ENCODE peak calls at places on chromosomes 4 and X, in seven cellular contexts. One of them, this sample, is unnamed.

GRCh38 chr4:55321707-55322264 is 24.3 kb upstream of the SRD5A3 start:
- DNase-seq in breast epithelium: peak
- DNase-seq in cardiac fibroblast: peak
- DNase-seq in H9: peak
- DNase-seq in GM12878: peak
- DNase-seq in activated B cell treated with CpG ODN at 0.5 μM for 24 hours: no peak
- DNase-seq in foreskin fibroblast: peak
- DNase-seq in this sample: peak

GRCh38 chr4:144591401-144591800 is 54.6 kb upstream of the HHIP start:
- DNase-seq in breast epithelium: no peak
- DNase-seq in cardiac fibroblast: peak
- DNase-seq in H9: no peak
- DNase-seq in GM12878: no peak
- DNase-seq in activated B cell treated with CpG ODN at 0.5 μM for 24 hours: no peak
- DNase-seq in foreskin fibroblast: peak
- DNase-seq in this sample: no peak

GRCh38 chr4:87911252-87911774 is 64.2 kb upstream of the SPP1 start:
- DNase-seq in breast epithelium: no peak
- DNase-seq in cardiac fibroblast: no peak
- DNase-seq in H9: no peak
- DNase-seq in GM12878: no peak
- DNase-seq in activated B cell treated with CpG ODN at 0.5 μM for 24 hours: no peak
- DNase-seq in foreskin fibroblast: peak
- DNase-seq in this sample: no peak

GRCh38 chr4:121574618-121575017 is 122.2 kb downstream of the ANXA5 start:
- DNase-seq in breast epithelium: no peak
- DNase-seq in cardiac fibroblast: no peak
- DNase-seq in H9: no peak
- DNase-seq in GM12878: no peak
- DNase-seq in activated B cell treated with CpG ODN at 0.5 μM for 24 hours: no peak
- DNase-seq in foreskin fibroblast: no peak
- DNase-seq in this sample: no peak

GRCh38 chr4:125735107-125735506 is 420.4 kb downstream of the FAT4 start:
- DNase-seq in breast epithelium: no peak
- DNase-seq in cardiac fibroblast: peak
- DNase-seq in H9: peak
- DNase-seq in GM12878: no peak
- DNase-seq in activated B cell treated with CpG ODN at 0.5 μM for 24 hours: no peak
- DNase-seq in foreskin fibroblast: peak
- DNase-seq in this sample: peak

GRCh38 chrX:115093206-115093605 is 75.8 kb upstream of the IL13RA2 start:
- DNase-seq in breast epithelium: no peak
- DNase-seq in cardiac fibroblast: peak
- DNase-seq in H9: no peak
- DNase-seq in GM12878: no peak
- DNase-seq in activated B cell treated with CpG ODN at 0.5 μM for 24 hours: no peak
- DNase-seq in foreskin fibroblast: no peak
- DNase-seq in this sample: no peak

GRCh38 chr4:69467797-69468196 is 27.9 kb downstream of the UGT2B4 start:
- DNase-seq in breast epithelium: no peak
- DNase-seq in cardiac fibroblast: no peak
- DNase-seq in H9: peak
- DNase-seq in GM12878: no peak
- DNase-seq in activated B cell treated with CpG ODN at 0.5 μM for 24 hours: no peak
- DNase-seq in foreskin fibroblast: no peak
- DNase-seq in this sample: no peak

GRCh38 chrX:32741910-32742309 is 469.4 kb downstream of the DMD start:
- DNase-seq in breast epithelium: no peak
- DNase-seq in cardiac fibroblast: no peak
- DNase-seq in H9: no peak
- DNase-seq in GM12878: no peak
- DNase-seq in activated B cell treated with CpG ODN at 0.5 μM for 24 hours: no peak
- DNase-seq in foreskin fibroblast: no peak
- DNase-seq in this sample: no peak

GRCh38 chr4:151400343-151400742 is 8.6 kb upstream of the FHIP1A start:
- DNase-seq in breast epithelium: no peak
- DNase-seq in cardiac fibroblast: no peak
- DNase-seq in H9: no peak
- DNase-seq in GM12878: no peak
- DNase-seq in activated B cell treated with CpG ODN at 0.5 μM for 24 hours: no peak
- DNase-seq in foreskin fibroblast: no peak
- DNase-seq in this sample: no peak

GRCh38 chrX:17475820-17476219 is 100.8 kb downstream of the NHS start:
- DNase-seq in breast epithelium: no peak
- DNase-seq in cardiac fibroblast: peak
- DNase-seq in H9: no peak
- DNase-seq in GM12878: no peak
- DNase-seq in activated B cell treated with CpG ODN at 0.5 μM for 24 hours: no peak
- DNase-seq in foreskin fibroblast: no peak
- DNase-seq in this sample: no peak

GRCh38 chr4:154743683-154744340 is at the start of gene LRAT:
- DNase-seq in breast epithelium: peak
- DNase-seq in cardiac fibroblast: no peak
- DNase-seq in H9: peak
- DNase-seq in GM12878: no peak
- DNase-seq in activated B cell treated with CpG ODN at 0.5 μM for 24 hours: no peak
- DNase-seq in foreskin fibroblast: no peak
- DNase-seq in this sample: peak

GRCh38 chr4:17494258-17494657 is 17.6 kb downstream of the QDPR start:
- DNase-seq in breast epithelium: no peak
- DNase-seq in cardiac fibroblast: peak
- DNase-seq in H9: no peak
- DNase-seq in GM12878: no peak
- DNase-seq in activated B cell treated with CpG ODN at 0.5 μM for 24 hours: no peak
- DNase-seq in foreskin fibroblast: peak
- DNase-seq in this sample: no peak

GRCh38 chr4:46844325-46844917 is 64.6 kb downstream of the COX7B2 start:
- DNase-seq in breast epithelium: no peak
- DNase-seq in cardiac fibroblast: peak
- DNase-seq in H9: peak
- DNase-seq in GM12878: peak
- DNase-seq in activated B cell treated with CpG ODN at 0.5 μM for 24 hours: no peak
- DNase-seq in foreskin fibroblast: peak
- DNase-seq in this sample: peak

GRCh38 chrX:40411350-40412111 is 169.2 kb upstream of the ATP6AP2 start:
- DNase-seq in breast epithelium: no peak
- DNase-seq in cardiac fibroblast: no peak
- DNase-seq in H9: peak
- DNase-seq in GM12878: no peak
- DNase-seq in activated B cell treated with CpG ODN at 0.5 μM for 24 hours: no peak
- DNase-seq in foreskin fibroblast: no peak
- DNase-seq in this sample: no peak

GRCh38 chr4:18390655-18391369 is 369.3 kb upstream of the LCORL start:
- DNase-seq in breast epithelium: no peak
- DNase-seq in cardiac fibroblast: no peak
- DNase-seq in H9: no peak
- DNase-seq in GM12878: no peak
- DNase-seq in activated B cell treated with CpG ODN at 0.5 μM for 24 hours: no peak
- DNase-seq in foreskin fibroblast: no peak
- DNase-seq in this sample: no peak

GRCh38 chr4:158810487-158811215 is 41.8 kb downstream of the FNIP2 start:
- DNase-seq in breast epithelium: peak
- DNase-seq in cardiac fibroblast: peak
- DNase-seq in H9: no peak
- DNase-seq in GM12878: no peak
- DNase-seq in activated B cell treated with CpG ODN at 0.5 μM for 24 hours: no peak
- DNase-seq in foreskin fibroblast: peak
- DNase-seq in this sample: no peak

GRCh38 chr4:127479031-127479622 is 153.6 kb upstream of the INTU start:
- DNase-seq in breast epithelium: no peak
- DNase-seq in cardiac fibroblast: peak
- DNase-seq in H9: no peak
- DNase-seq in GM12878: no peak
- DNase-seq in activated B cell treated with CpG ODN at 0.5 μM for 24 hours: no peak
- DNase-seq in foreskin fibroblast: peak
- DNase-seq in this sample: no peak

GRCh38 chr4:74814052-74814451 is 19.7 kb upstream of the BTC start:
- DNase-seq in breast epithelium: no peak
- DNase-seq in cardiac fibroblast: no peak
- DNase-seq in H9: no peak
- DNase-seq in GM12878: no peak
- DNase-seq in activated B cell treated with CpG ODN at 0.5 μM for 24 hours: no peak
- DNase-seq in foreskin fibroblast: no peak
- DNase-seq in this sample: no peak

GRCh38 chrX:26845051-26845450 is 618.1 kb downstream of the PPP4R3C start:
- DNase-seq in breast epithelium: no peak
- DNase-seq in cardiac fibroblast: peak
- DNase-seq in H9: no peak
- DNase-seq in GM12878: no peak
- DNase-seq in activated B cell treated with CpG ODN at 0.5 μM for 24 hours: no peak
- DNase-seq in foreskin fibroblast: peak
- DNase-seq in this sample: no peak

GRCh38 chr4:37970702-37971101 is 10.5 kb downstream of the PTTG2 start:
- DNase-seq in breast epithelium: peak
- DNase-seq in cardiac fibroblast: peak
- DNase-seq in H9: peak
- DNase-seq in GM12878: no peak
- DNase-seq in activated B cell treated with CpG ODN at 0.5 μM for 24 hours: peak
- DNase-seq in foreskin fibroblast: peak
- DNase-seq in this sample: no peak
- TF ChIP-seq CTCF in breast epithelium: peak
- TF ChIP-seq CTCF in cardiac fibroblast: peak
- TF ChIP-seq CTCF in H9: peak
- TF ChIP-seq CTCF in GM12878: peak
- TF ChIP-seq CTCF in activated B cell treated with CpG ODN at 0.5 μM for 24 hours: no peak
- TF ChIP-seq CTCF in foreskin fibroblast: peak
- TF ChIP-seq CTCF in this sample: no peak

GRCh38 chr4:139455187-139455586 is 1.3 kb downstream of the RAB33B start:
- DNase-seq in breast epithelium: no peak
- DNase-seq in cardiac fibroblast: no peak
- DNase-seq in H9: no peak
- DNase-seq in GM12878: no peak
- DNase-seq in activated B cell treated with CpG ODN at 0.5 μM for 24 hours: no peak
- DNase-seq in foreskin fibroblast: no peak
- DNase-seq in this sample: no peak

GRCh38 chr4:139458543-139458942 is 4.6 kb downstream of the RAB33B start:
- DNase-seq in breast epithelium: no peak
- DNase-seq in cardiac fibroblast: no peak
- DNase-seq in H9: no peak
- DNase-seq in GM12878: no peak
- DNase-seq in activated B cell treated with CpG ODN at 0.5 μM for 24 hours: no peak
- DNase-seq in foreskin fibroblast: no peak
- DNase-seq in this sample: no peak

GRCh38 chr4:139454646-139455045 is 725 bp downstream of the RAB33B start:
- DNase-seq in breast epithelium: no peak
- DNase-seq in cardiac fibroblast: no peak
- DNase-seq in H9: no peak
- DNase-seq in GM12878: no peak
- DNase-seq in activated B cell treated with CpG ODN at 0.5 μM for 24 hours: no peak
- DNase-seq in foreskin fibroblast: no peak
- DNase-seq in this sample: no peak

GRCh38 chr4:139458999-139459398 is 5.1 kb downstream of the RAB33B start:
- DNase-seq in breast epithelium: no peak
- DNase-seq in cardiac fibroblast: no peak
- DNase-seq in H9: no peak
- DNase-seq in GM12878: no peak
- DNase-seq in activated B cell treated with CpG ODN at 0.5 μM for 24 hours: no peak
- DNase-seq in foreskin fibroblast: no peak
- DNase-seq in this sample: no peak

DNA sequence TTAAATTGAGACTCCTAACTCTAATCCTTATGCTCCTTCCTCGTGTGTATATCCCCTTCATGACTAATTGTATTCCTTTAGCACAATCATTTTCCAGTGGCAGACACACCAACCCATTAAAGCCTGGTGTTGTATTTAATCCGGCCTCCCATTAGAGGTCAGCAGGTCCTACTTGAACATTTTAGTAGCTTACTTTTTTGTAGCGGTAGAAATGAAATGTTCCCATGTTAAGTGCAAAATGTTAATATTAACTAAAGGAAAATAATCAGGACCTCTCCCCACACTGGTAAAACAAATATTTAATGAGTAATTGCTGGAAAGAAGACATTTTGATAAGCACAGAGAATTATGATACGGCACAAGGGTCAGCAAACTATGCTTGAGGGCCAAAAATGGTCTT is 3.4 kb downstream of the RAB33B start:
- DNase-seq in breast epithelium: no peak
- DNase-seq in cardiac fibroblast: no peak
- DNase-seq in H9: no peak
- DNase-seq in GM12878: no peak
- DNase-seq in activated B cell treated with CpG ODN at 0.5 μM for 24 hours: no peak
- DNase-seq in foreskin fibroblast: no peak
- DNase-seq in this sample: no peak
- TF ChIP-seq CTCF in breast epithelium: no peak
- TF ChIP-seq CTCF in cardiac fibroblast: no peak
- TF ChIP-seq CTCF in H9: no peak
- TF ChIP-seq CTCF in GM12878: no peak
- TF ChIP-seq CTCF in activated B cell treated with CpG ODN at 0.5 μM for 24 hours: no peak
- TF ChIP-seq CTCF in foreskin fibroblast: no peak
- TF ChIP-seq CTCF in this sample: no peak

GRCh38 chrX:108292053-108292452 is 146.2 kb downstream of the COL4A6 start:
- DNase-seq in breast epithelium: no peak
- DNase-seq in cardiac fibroblast: no peak
- DNase-seq in H9: no peak
- DNase-seq in GM12878: no peak
- DNase-seq in activated B cell treated with CpG ODN at 0.5 μM for 24 hours: no peak
- DNase-seq in foreskin fibroblast: no peak
- DNase-seq in this sample: no peak
- TF ChIP-seq CTCF in breast epithelium: no peak
- TF ChIP-seq CTCF in cardiac fibroblast: no peak
- TF ChIP-seq CTCF in H9: peak
- TF ChIP-seq CTCF in GM12878: no peak
- TF ChIP-seq CTCF in activated B cell treated with CpG ODN at 0.5 μM for 24 hours: no peak
- TF ChIP-seq CTCF in foreskin fibroblast: no peak
- TF ChIP-seq CTCF in this sample: no peak

DNA sequence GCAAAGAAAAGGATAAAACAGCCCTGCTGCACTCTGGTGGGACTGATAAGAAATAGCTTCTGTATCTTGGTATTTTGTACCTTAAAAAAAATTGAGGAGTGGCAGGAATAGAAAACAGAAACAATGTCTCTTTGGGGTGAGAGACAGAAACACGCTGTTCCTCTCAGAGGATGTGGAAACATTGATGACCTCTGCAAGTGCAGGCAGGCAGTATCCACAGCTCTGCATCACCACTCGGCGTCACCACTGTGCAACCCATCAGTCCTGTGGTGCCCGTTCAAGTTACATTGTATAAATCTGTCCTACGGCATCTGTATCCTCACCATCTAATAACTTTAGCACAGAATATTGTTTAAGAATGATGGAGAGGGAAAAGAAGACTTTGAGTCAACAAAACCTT is 152.4 kb upstream of the SPRY1 start:
- DNase-seq in breast epithelium: peak
- DNase-seq in cardiac fibroblast: peak
- DNase-seq in H9: no peak
- DNase-seq in GM12878: no peak
- DNase-seq in activated B cell treated with CpG ODN at 0.5 μM for 24 hours: no peak
- DNase-seq in foreskin fibroblast: peak
- DNase-seq in this sample: no peak
- TF ChIP-seq CTCF in breast epithelium: no peak
- TF ChIP-seq CTCF in cardiac fibroblast: no peak
- TF ChIP-seq CTCF in H9: peak
- TF ChIP-seq CTCF in GM12878: no peak
- TF ChIP-seq CTCF in activated B cell treated with CpG ODN at 0.5 μM for 24 hours: no peak
- TF ChIP-seq CTCF in foreskin fibroblast: no peak
- TF ChIP-seq CTCF in this sample: no peak

GRCh38 chr4:145723336-145723735 is 43.4 kb downstream of the C4orf51 start:
- DNase-seq in breast epithelium: no peak
- DNase-seq in cardiac fibroblast: no peak
- DNase-seq in H9: no peak
- DNase-seq in GM12878: no peak
- DNase-seq in activated B cell treated with CpG ODN at 0.5 μM for 24 hours: no peak
- DNase-seq in foreskin fibroblast: no peak
- DNase-seq in this sample: no peak
- TF ChIP-seq CTCF in breast epithelium: no peak
- TF ChIP-seq CTCF in cardiac fibroblast: no peak
- TF ChIP-seq CTCF in H9: peak
- TF ChIP-seq CTCF in GM12878: peak
- TF ChIP-seq CTCF in activated B cell treated with CpG ODN at 0.5 μM for 24 hours: no peak
- TF ChIP-seq CTCF in foreskin fibroblast: no peak
- TF ChIP-seq CTCF in this sample: no peak

This sample was measured in mesothelial cell of epicardium.